ENCODE peak calls at places on chromosomes 16 and 17, in eight cellular contexts. J is tibial nerve, B is transverse colon, H is testis, A is heart left ventricle, X is Peyer's patch, G is sigmoid colon, V is A549. I is an unnamed sample.

GRCh38 chr17:40168262-40168832 is 8.9 kb upstream of the RAPGEFL1 start:
- DNase-seq in G (peak; percentile 71), X (no peak), H (peak; percentile 66), V (peak; percentile 77), B (no peak), A (peak; percentile 32), J (peak; percentile 55), I (peak; percentile 74)

GRCh38 chr16:88922114-88922825 is 54.7 kb downstream of the CBFA2T3 start:
- DNase-seq in V (no peak), A (peak; percentile 90), H (peak; percentile 49), J (peak; percentile 68), B (peak; percentile 67), X (peak; percentile 72), G (peak; percentile 84), I (peak; percentile 91)

GRCh38 chr17:55770220-55770870 is 19.5 kb downstream of the PCTP start:
- DNase-seq in B (no peak), A (no peak), X (no peak), V (peak; percentile 84), G (no peak), H (no peak), J (no peak), I (peak; percentile 34)

GRCh38 chr17:9465216-9465921 is 110.3 kb downstream of the STX8 start:
- DNase-seq in G (no peak), B (no peak), X (no peak), A (no peak), V (no peak), H (no peak), J (no peak), I (no peak)

GRCh38 chr17:82050761-82051641 is 610 bp downstream of the RFNG start:
- DNase-seq in X (no peak), V (no peak), H (no peak), A (no peak), G (no peak), J (no peak), B (no peak), I (no peak)

GRCh38 chr16:79182618-79183017 is 417.9 kb downstream of the MAF start:
- DNase-seq in A (no peak), J (no peak), H (no peak), G (no peak), B (no peak), V (no peak), X (no peak), I (no peak)

GRCh38 chr16:24986512-24987303 is 28.5 kb downstream of the ARHGAP17 start:
- DNase-seq in A (peak; percentile 63), J (peak; percentile 54), X (no peak), V (peak; percentile 31), H (peak; percentile 43), G (peak; percentile 74), B (no peak), I (no peak)

GRCh38 chr16:55643161-55643970 is 12.4 kb upstream of the SLC6A2 start:
- DNase-seq in A (no peak), X (no peak), B (peak; percentile 10), J (no peak), G (no peak), V (no peak), H (peak; percentile 26), I (no peak)

GRCh38 chr17:1498869-1499268 is 6.4 kb upstream of the MYO1C start:
- DNase-seq in B (no peak), V (no peak), J (no peak), A (no peak), X (no peak), G (no peak), H (no peak), I (no peak)

DNA sequence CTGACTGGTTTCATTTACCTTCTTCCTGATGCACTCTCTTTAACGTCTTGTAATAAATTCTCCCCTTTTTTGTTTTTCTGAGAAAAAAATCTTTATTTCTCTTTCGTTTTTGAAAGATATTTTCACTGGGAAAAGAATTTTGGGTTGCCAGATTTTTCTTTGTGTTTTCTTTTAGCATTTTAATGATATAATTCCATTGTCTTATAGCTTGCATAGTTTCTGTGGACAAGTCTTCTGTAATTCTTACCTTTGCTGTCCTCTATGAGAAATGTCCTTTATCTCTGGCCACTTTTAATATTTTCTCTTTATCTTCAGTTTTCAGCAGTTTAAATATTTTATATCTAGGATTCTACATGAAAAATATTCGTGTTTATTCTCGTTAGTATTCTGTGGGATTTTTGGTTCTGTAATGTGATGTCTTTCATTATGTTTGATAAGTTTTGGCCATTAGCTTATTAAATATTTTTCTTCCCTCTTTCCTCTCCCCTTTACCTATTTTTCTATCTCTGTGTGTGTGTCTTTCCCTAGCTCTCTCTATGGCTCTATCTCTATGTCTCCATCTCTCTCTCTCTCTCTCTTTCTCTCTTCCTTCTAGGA is 236.5 kb downstream of the C16orf95 start:
- DNase-seq in J (no peak), A (no peak), X (no peak), H (no peak), G (no peak), V (no peak), B (no peak), I (no peak)
- TF ChIP-seq POLR2A in J (no peak), A (no peak), X (no peak), H (no peak), G (no peak), V (no peak), B (no peak), I (no peak)

GRCh38 chr16:695355-696089 is 5.3 kb upstream of the WDR24 start:
- DNase-seq in B (peak; percentile 91), J (no peak), G (no peak), A (no peak), X (peak; percentile 87), H (no peak), V (no peak), I (no peak)
- TF ChIP-seq POLR2A in B (peak; percentile 24), J (no peak), G (no peak), A (no peak), X (peak; percentile 19), H (no peak), V (peak; percentile 42), I (no peak)

GRCh38 chr16:57527027-57527426 is 9.3 kb downstream of the CCDC102A start:
- DNase-seq in B (no peak), H (no peak), A (no peak), X (peak; percentile 59), J (no peak), G (no peak), V (no peak), I (no peak)

GRCh38 chr16:57527610-57528360 is 8.6 kb downstream of the CCDC102A start:
- DNase-seq in X (peak; percentile 20), V (no peak), G (no peak), B (no peak), A (no peak), J (no peak), H (no peak), I (no peak)

GRCh38 chr16:57530104-57530522 is 6.3 kb downstream of the CCDC102A start:
- DNase-seq in X (peak; percentile 53), H (no peak), A (no peak), G (peak; percentile 86), V (no peak), J (no peak), B (peak; percentile 63), I (peak; percentile 92)

GRCh38 chr16:57529324-57530103 is 6.9 kb downstream of the CCDC102A start:
- DNase-seq in G (peak; percentile 50), V (no peak), J (no peak), A (no peak), B (peak; percentile 9), H (no peak), X (peak; percentile 49), I (no peak)

DNA sequence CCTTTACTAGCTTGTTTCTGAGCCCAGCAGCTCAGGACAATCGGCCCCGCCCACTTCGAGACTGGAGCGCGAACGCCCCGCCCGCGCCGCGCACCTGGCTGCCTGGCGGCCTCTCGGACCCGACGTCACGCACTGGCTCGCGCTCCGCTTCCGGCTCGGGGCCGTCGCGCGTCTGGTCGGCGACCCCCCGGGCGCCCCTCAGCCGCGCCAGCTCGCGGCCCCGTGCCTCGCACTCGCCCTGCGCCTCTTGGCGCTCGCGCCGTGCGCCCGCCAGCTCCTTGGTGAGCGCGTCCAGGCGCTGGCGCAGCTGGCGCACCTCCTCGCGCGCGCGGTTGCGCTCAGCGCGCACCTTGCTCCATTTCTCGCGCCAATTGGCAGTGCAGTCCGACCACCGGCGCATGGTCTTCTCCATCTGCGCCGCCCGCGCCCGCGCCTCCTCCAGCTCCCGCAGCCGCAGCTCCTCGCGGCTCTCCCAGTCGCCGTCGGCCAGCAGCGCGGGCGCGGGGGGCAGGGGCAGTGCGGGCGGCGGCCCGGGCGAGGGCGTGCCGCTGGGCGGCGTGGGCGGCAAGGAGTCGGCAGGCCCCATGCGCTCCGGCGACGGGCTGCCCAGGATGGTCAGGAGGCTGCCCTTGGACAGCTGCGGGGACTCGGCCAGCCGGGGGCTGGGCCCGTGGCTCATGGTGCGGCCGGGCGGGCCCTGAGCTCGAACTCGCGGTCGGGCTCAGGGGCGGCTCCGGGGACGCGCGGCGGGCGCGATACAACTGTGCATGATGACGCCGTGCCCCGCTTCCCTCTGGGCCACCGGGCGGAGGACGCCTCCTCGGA is 7.7 kb downstream of the CCDC102A start:
- DNase-seq in X (peak; percentile 89), B (peak; percentile 78), V (no peak), H (peak; percentile 64), A (no peak), G (peak; percentile 64), J (no peak), I (no peak)
- TF ChIP-seq POLR2A in X (no peak), B (no peak), V (no peak), H (no peak), A (no peak), G (no peak), J (no peak), I (no peak)

GRCh38 chr17:75394332-75394918 is 11.1 kb downstream of the GRB2 start:
- DNase-seq in V (no peak), J (no peak), B (no peak), X (no peak), G (no peak), H (no peak), A (no peak), I (no peak)

GRCh38 chr17:75390982-75391381 is 14.5 kb downstream of the GRB2 start:
- DNase-seq in B (no peak), G (no peak), X (no peak), A (no peak), H (no peak), J (no peak), V (no peak), I (no peak)

GRCh38 chr17:75396025-75396424 is 9.5 kb downstream of the GRB2 start:
- DNase-seq in X (no peak), J (no peak), B (no peak), H (no peak), A (no peak), G (no peak), V (no peak), I (no peak)

GRCh38 chr17:75392559-75392958 is 12.9 kb downstream of the GRB2 start:
- DNase-seq in X (no peak), H (no peak), V (no peak), B (no peak), G (no peak), A (no peak), J (no peak), I (no peak)

DNA sequence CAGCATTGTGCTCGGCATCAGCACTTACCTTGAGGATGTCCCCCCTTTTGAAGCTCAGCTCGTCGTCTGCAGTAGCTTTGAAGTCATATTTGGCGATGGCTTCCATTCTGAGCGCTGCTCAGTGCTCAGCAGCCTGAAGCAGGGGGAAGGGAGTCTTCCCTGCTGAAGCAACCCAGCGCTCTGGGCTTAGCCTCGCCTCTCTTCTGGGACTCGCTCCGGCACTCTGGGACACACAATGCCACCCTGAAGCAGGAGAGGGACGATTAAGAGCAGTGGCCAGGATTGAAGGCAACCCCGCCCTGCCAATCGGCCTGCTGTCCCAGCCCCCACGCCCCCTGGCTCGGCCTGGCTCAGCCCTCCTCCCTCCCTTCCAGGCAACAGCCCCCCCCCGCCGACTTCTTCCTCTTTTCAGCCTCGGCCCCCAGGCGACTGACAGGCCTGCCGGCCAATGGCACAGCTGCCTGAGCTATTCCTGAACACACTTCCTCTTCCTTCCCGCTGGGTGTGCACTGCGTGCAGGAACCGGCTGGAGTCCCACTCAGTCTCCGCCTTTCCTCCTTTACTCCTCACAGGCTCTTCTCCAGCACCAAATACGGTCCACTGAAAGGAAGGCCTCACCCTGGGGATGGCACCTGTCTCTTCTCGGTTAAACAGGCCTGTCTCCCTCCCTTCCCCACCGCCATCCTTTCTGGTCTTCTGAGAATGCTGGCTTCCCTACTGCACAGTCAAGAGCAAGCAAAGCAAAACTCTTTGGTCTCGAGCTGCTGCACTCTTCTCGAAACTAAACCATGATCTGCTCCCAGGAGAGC is 11.8 kb downstream of the GRB2 start:
- DNase-seq in A (peak; percentile 99), J (peak; percentile 96), V (peak; percentile 99), B (peak; percentile 99), X (peak; percentile 98), G (peak; percentile 99), H (peak; percentile 99), I (peak; percentile 97)
- TF ChIP-seq POLR2A in A (peak; percentile 47), J (no peak), V (peak; percentile 79), B (peak; percentile 72), X (peak; percentile 72), G (peak; percentile 27), H (no peak), I (peak; percentile 76)

I was measured in H54.